ENCODE peak calls at places on chromosomes 7 and 10, in seven cellular contexts. N, H, Z, U, I, R and P are unnamed samples.

GRCh38 chr7:108660465-108660864 is 90.8 kb downstream of the DNAJB9 start:
- DNase-seq in U (no peak), Z (no peak), R (no peak), I (no peak), H (no peak), N (no peak), P (no peak)

GRCh38 chr10:64626856-64627255 is 1105.7 kb downstream of the REEP3 start:
- DNase-seq in I (no peak), U (no peak), N (no peak), Z (no peak), R (no peak), H (no peak), P (no peak)

GRCh38 chr10:104031631-104032030 is 54.0 kb downstream of the COL17A1 start:
- DNase-seq in N (no peak), Z (no peak), R (no peak), H (no peak), U (no peak), I (no peak), P (no peak)

GRCh38 chr10:96292971-96293909 is 11.0 kb upstream of the DNTT start:
- DNase-seq in H (peak), Z (no peak), U (peak), I (no peak), R (peak), N (peak), P (peak)

GRCh38 chr7:28564755-28565374 is 152.5 kb downstream of the CREB5 start:
- DNase-seq in U (no peak), H (no peak), I (no peak), Z (no peak), N (no peak), R (no peak), P (no peak)

GRCh38 chr10:95263864-95264226 is 27.0 kb downstream of the PDLIM1 start:
- DNase-seq in Z (no peak), U (no peak), H (no peak), I (peak), R (no peak), N (no peak), P (no peak)

GRCh38 chr7:116284390-116284789 is 74.1 kb downstream of the TES start:
- DNase-seq in N (no peak), Z (no peak), H (no peak), U (no peak), I (no peak), R (no peak), P (no peak)

GRCh38 chr7:29495618-29496017 is 68.0 kb upstream of the PRR15 start:
- DNase-seq in Z (no peak), U (no peak), R (no peak), H (no peak), N (no peak), I (no peak), P (no peak)

GRCh38 chr7:108449577-108449920 is 6.7 kb downstream of the NRCAM start:
- DNase-seq in Z (no peak), N (no peak), U (no peak), I (no peak), H (no peak), R (no peak), P (no peak)

GRCh38 chr10:62652114-62652513 is 152.4 kb upstream of the ADO start:
- DNase-seq in U (no peak), N (no peak), H (no peak), Z (no peak), R (no peak), I (no peak), P (no peak)

GRCh38 chr10:113267616-113268015 is 285.2 kb upstream of the HABP2 start:
- DNase-seq in R (no peak), H (no peak), Z (no peak), N (no peak), U (no peak), I (no peak), P (no peak)

GRCh38 chr7:39428221-39428620 is 138.0 kb upstream of the YAE1 start:
- DNase-seq in N (no peak), I (no peak), Z (no peak), H (no peak), R (no peak), U (no peak), P (peak)

GRCh38 chr7:74655324-74655723 is 2.2 kb upstream of the GTF2I start:
- DNase-seq in H (no peak), U (no peak), Z (no peak), R (no peak), I (no peak), N (no peak), P (no peak)

GRCh38 chr7:4683884-4684565 is 1.9 kb downstream of the FOXK1 start:
- DNase-seq in R (peak), N (no peak), I (no peak), Z (peak), H (no peak), U (no peak), P (no peak)

GRCh38 chr10:3757638-3758490 is 27.1 kb downstream of the KLF6 start:
- DNase-seq in Z (no peak), N (no peak), U (no peak), H (no peak), I (peak), R (no peak), P (no peak)

GRCh38 chr7:116859323-116859722 is 3.1 kb upstream of the CAPZA2 start:
- DNase-seq in Z (no peak), I (no peak), H (peak), U (no peak), R (no peak), N (no peak), P (peak)

GRCh38 chr10:71623986-71624291 is 95.6 kb downstream of the C10orf105 start:
- DNase-seq in N (no peak), R (no peak), I (no peak), Z (no peak), H (no peak), U (no peak), P (no peak)

GRCh38 chr10:71622656-71623055 is 96.9 kb downstream of the C10orf105 start:
- DNase-seq in N (no peak), I (no peak), H (no peak), Z (no peak), U (no peak), R (no peak), P (no peak)

GRCh38 chr10:71621263-71621751 is 98.3 kb downstream of the C10orf105 start:
- DNase-seq in Z (peak), I (no peak), U (peak), R (no peak), N (no peak), H (no peak), P (no peak)

GRCh38 chr10:71621783-71622526 is 97.6 kb downstream of the C10orf105 start:
- DNase-seq in H (no peak), U (no peak), Z (peak), N (no peak), I (no peak), R (peak), P (peak)

GRCh38 chr10:71623098-71623985 is 96.2 kb downstream of the C10orf105 start:
- DNase-seq in N (peak), H (no peak), I (no peak), R (peak), U (peak), Z (peak), P (no peak)
- TF ChIP-seq CTCF in N (peak), H (peak), I (peak), R (no peak), U (peak), Z (no peak), P (peak)

GRCh38 chr10:88687853-88688467 is 18.1 kb upstream of the LIPK start:
- DNase-seq in N (no peak), I (no peak), U (no peak), Z (no peak), H (no peak), R (no peak), P (peak)
- TF ChIP-seq CTCF in N (peak), I (peak), U (peak), Z (peak), H (peak), R (peak), P (peak)

GRCh38 chr10:44706745-44707144 is 204.4 kb upstream of the TMEM72 start:
- DNase-seq in N (no peak), Z (no peak), I (no peak), H (peak), R (no peak), U (no peak), P (peak)
- TF ChIP-seq CTCF in N (no peak), Z (no peak), I (no peak), H (no peak), R (no peak), U (no peak), P (no peak)

GRCh38 chr10:33327750-33328149 is 6.7 kb downstream of the NRP1 start:
- DNase-seq in I (no peak), N (no peak), U (no peak), Z (no peak), R (no peak), H (no peak), P (no peak)
- TF ChIP-seq CTCF in I (peak), N (peak), U (peak), Z (peak), R (no peak), H (peak), P (peak)

GRCh38 chr10:132860527-132860926 is 74.6 kb upstream of the NKX6-2 start:
- DNase-seq in U (no peak), Z (peak), H (no peak), N (no peak), I (no peak), R (no peak), P (no peak)
- TF ChIP-seq CTCF in U (peak), Z (no peak), H (no peak), N (no peak), I (no peak), R (no peak), P (no peak)

GRCh38 chr7:149615690-149616270 is 118.2 kb upstream of the ZNF746 start:
- DNase-seq in I (no peak), R (no peak), H (no peak), Z (no peak), N (no peak), U (peak), P (no peak)
- TF ChIP-seq CTCF in I (no peak), R (no peak), H (no peak), Z (no peak), N (no peak), U (peak), P (no peak)

DNA sequence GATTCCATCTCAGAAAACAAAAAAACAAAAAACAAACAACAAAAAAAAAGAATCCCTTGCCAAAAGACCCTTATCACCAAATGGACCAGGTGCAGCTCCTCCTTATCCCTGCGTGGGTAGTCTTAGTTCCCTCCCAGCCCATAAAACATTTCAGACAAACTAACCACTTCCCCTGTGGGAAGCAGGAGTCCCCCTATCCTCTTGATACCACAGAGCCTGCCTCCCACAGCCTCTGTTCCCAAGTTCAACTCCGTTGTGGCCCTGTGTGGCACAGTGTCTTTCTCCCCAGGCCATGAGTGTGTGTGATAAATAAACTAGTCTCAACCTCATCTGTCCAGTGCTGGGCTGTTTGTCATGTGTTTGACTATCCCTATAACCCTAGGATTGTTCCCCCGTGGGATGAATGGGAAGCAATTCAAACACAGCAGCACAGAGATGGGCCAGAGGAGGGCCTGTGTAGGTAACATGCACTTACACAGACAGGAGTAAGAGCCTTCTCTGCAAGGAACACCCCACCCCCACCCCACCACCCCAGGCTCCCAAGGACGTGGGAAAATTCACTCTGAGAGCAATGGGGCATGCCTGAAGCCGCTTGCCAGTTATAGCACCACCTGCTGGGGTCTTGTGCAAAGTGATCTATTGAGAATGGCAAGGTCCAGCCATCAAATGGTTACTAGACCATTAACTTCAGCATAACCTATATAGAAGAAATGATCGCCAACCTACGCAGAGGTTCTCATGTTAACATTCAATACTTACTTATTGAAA is 147.1 kb upstream of the GHITM start:
- DNase-seq in R (no peak), N (peak), H (no peak), I (no peak), Z (no peak), U (peak), P (no peak)
- TF ChIP-seq CTCF in R (no peak), N (peak), H (no peak), I (peak), Z (no peak), U (peak), P (no peak)

DNA sequence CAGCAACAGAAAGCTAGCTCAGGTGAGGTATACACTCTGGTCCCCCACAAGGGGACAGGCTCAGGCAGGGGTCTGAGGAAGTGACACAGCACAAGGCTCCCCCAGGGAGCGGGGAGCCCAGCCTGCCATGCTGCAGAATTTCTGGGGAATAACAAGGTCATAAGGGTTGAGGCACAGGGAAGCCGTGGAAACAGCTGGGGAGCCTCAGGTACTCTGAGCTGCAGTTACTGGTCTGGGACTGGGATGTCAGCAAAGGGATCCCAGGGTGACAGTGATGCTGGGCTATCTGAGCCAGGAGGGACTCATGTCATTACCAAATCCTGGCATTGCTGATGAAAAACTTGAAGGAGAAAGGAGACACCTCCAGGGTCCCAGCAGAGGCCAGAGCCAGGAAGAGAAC is 64.4 kb upstream of the NANOS1 start:
- DNase-seq in H (no peak), N (no peak), R (no peak), U (no peak), I (no peak), Z (no peak), P (no peak)
- TF ChIP-seq CTCF in H (no peak), N (no peak), R (no peak), U (no peak), I (no peak), Z (no peak), P (no peak)